ENCODE peak calls at places on chromosomes 3 and 15, in five cellular contexts. W is tibial artery, X is kidney, Z is IMR-90, S is adrenal gland. Y is an unnamed sample.
A peak's percentile ranks its signal among the peaks of the same experiment; 100 is the strongest.

GRCh38 chr3:52831500-52832301 is 1.2 kb upstream of the ITIH4 start:
- DNase-seq in W (peak; percentile 85), X (no peak), Z (peak; percentile 76), S (peak; percentile 93), Y (peak; percentile 49)

GRCh38 chr3:151328298-151329036 is 882 bp downstream of the P2RY13 start:
- DNase-seq in W (no peak), X (no peak), Z (no peak), S (peak; percentile 23), Y (no peak)

GRCh38 chr15:74378853-74379252 is 11.4 kb upstream of the CYP11A1 start:
- DNase-seq in W (no peak), X (no peak), Z (peak; percentile 77), S (no peak), Y (no peak)

GRCh38 chr15:33022629-33023028 is 171.9 kb downstream of the FMN1 start:
- DNase-seq in W (peak; percentile 54), X (no peak), Z (peak; percentile 70), S (no peak), Y (no peak)

GRCh38 chr3:105827959-105828358 is 40.9 kb downstream of the CBLB start:
- DNase-seq in W (peak; percentile 53), X (no peak), Z (peak; percentile 90), S (peak; percentile 81), Y (peak; percentile 75)

GRCh38 chr3:51717947-51718346 is 11.1 kb downstream of the GRM2 start:
- DNase-seq in W (no peak), X (no peak), Z (no peak), S (no peak), Y (no peak)

GRCh38 chr15:27039163-27039562 is 68.2 kb downstream of the GABRG3 start:
- DNase-seq in W (no peak), X (peak; percentile 32), Z (no peak), S (no peak), Y (no peak)

GRCh38 chr15:69852482-69853275 is 245.0 kb downstream of the TLE3 start:
- DNase-seq in W (no peak), X (no peak), Z (peak; percentile 86), S (no peak), Y (no peak)

GRCh38 chr15:89206908-89207331 is 14.5 kb downstream of the RLBP1 start:
- DNase-seq in W (peak; percentile 69), X (peak; percentile 84), Z (peak; percentile 57), S (peak; percentile 70), Y (peak; percentile 84)

GRCh38 chr3:27758083-27758482 is 36.0 kb upstream of the EOMES start:
- DNase-seq in W (peak; percentile 54), X (no peak), Z (peak; percentile 71), S (peak; percentile 77), Y (no peak)

GRCh38 chr3:71542548-71543370 is 40.8 kb downstream of the FOXP1 start:
- DNase-seq in W (peak; percentile 91), X (peak; percentile 93), Z (peak; percentile 92), S (peak; percentile 82), Y (peak; percentile 63)

GRCh38 chr3:140296796-140297352 is 361.9 kb downstream of the CLSTN2 start:
- DNase-seq in W (no peak), X (no peak), Z (no peak), S (no peak), Y (no peak)

GRCh38 chr3:108603689-108604088 is 14.2 kb downstream of the DZIP3 start:
- DNase-seq in W (no peak), X (no peak), Z (peak; percentile 23), S (no peak), Y (no peak)

GRCh38 chr15:67137951-67138935 is 72.8 kb downstream of the SMAD3 start:
- DNase-seq in W (no peak), X (no peak), Z (peak; percentile 49), S (no peak), Y (no peak)
- H3K4me1 ChIP-seq in W (peaks cover 80% of the 10 kb centered on the region), X (peaks cover 44% of the 10 kb centered on the region), Z (peaks cover 69% of the 10 kb centered on the region), S (peaks cover 25% of the 10 kb centered on the region), Y (peaks cover 83% of the 10 kb centered on the region)

GRCh38 chr3:78707616-78708015 is 1060.2 kb downstream of the ROBO1 start:
- DNase-seq in W (no peak), X (no peak), Z (no peak), S (no peak), Y (no peak)

GRCh38 chr3:78712270-78712669 is 1055.5 kb downstream of the ROBO1 start:
- DNase-seq in W (no peak), X (no peak), Z (no peak), S (no peak), Y (no peak)

GRCh38 chr3:78707094-78707493 is 1060.7 kb downstream of the ROBO1 start:
- DNase-seq in W (no peak), X (no peak), Z (no peak), S (no peak), Y (no peak)

GRCh38 chr3:78703944-78704343 is 1063.9 kb downstream of the ROBO1 start:
- DNase-seq in W (no peak), X (no peak), Z (no peak), S (no peak), Y (no peak)

GRCh38 chr3:78708565-78709073 is 1059.2 kb downstream of the ROBO1 start:
- DNase-seq in W (no peak), X (no peak), Z (no peak), S (no peak), Y (no peak)
- H3K27ac ChIP-seq in W (no peak overlapping the region), X (no peak overlapping the region), Z (no peak overlapping the region), S (no peak overlapping the region), Y (no peak overlapping the region)

GRCh38 chr3:126634803-126635202 is 20.1 kb downstream of the TXNRD3 start:
- DNase-seq in W (no peak), X (no peak), Z (no peak), S (no peak), Y (no peak)
- TF ChIP-seq CTCF in W (no peak), X (no peak), Z (no peak), S (no peak), Y (no peak)

GRCh38 chr3:49339947-49340800 is at the start of gene USP4:
- DNase-seq in W (peak; percentile 89), X (peak; percentile 97), Z (peak; percentile 87), S (peak; percentile 91), Y (peak; percentile 63)

GRCh38 chr3:49343163-49343562 is 3.3 kb upstream of the USP4 start:
- DNase-seq in W (no peak), X (no peak), Z (no peak), S (no peak), Y (no peak)

GRCh38 chr3:49339593-49339946 is 283 bp downstream of the USP4 start:
- DNase-seq in W (no peak), X (no peak), Z (no peak), S (no peak), Y (peak; percentile 70)

GRCh38 chr3:49346797-49347251 is 7.0 kb upstream of the USP4 start:
- DNase-seq in W (no peak), X (no peak), Z (peak; percentile 69), S (no peak), Y (no peak)

GRCh38 chr3:49341996-49342395 is 2.1 kb upstream of the USP4 start:
- DNase-seq in W (no peak), X (no peak), Z (no peak), S (no peak), Y (no peak)
- H3K4me1 ChIP-seq in W (peaks cover 22% of the 10 kb centered on the region), X (peaks cover 8% of the 10 kb centered on the region), Z (peaks cover 14% of the 10 kb centered on the region), S (peaks cover 34% of the 10 kb centered on the region), Y (peaks cover 4% of the 10 kb centered on the region)

DNA sequence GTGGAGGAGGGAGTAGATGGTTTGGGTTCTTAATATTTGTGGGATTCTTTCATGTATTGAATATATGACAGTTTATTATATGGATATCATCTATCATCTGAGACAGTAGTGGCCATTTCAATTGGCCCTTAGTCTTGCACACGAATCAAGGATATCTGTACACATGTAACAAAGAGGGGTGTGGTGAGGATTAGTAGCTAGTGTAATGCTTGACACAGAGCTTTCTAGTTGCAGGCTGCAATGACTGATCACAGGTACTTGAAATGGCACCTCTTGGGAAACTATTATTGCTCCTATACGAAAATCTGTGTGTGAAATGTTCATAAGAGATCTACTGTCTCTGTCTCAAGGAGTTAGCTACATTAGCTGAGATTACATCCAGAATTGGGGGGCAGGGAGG is 12.8 kb downstream of the TM4SF1 start:
- DNase-seq in W (no peak), X (no peak), Z (no peak), S (no peak), Y (no peak)
- H3K27ac ChIP-seq in W (no peak overlapping the region), X (no peak overlapping the region), Z (no peak overlapping the region), S (no peak overlapping the region), Y (no peak overlapping the region)

GRCh38 chr3:42900731-42901420 is 5.1 kb upstream of the ZNF662 start:
- DNase-seq in W (no peak), X (no peak), Z (no peak), S (no peak), Y (no peak)

GRCh38 chr3:42895332-42895868 is 10.5 kb upstream of the ZNF662 start:
- DNase-seq in W (no peak), X (no peak), Z (no peak), S (no peak), Y (no peak)

GRCh38 chr3:42902257-42902656 is 3.7 kb upstream of the ZNF662 start:
- DNase-seq in W (no peak), X (no peak), Z (no peak), S (no peak), Y (no peak)

GRCh38 chr3:42900226-42900625 is 5.7 kb upstream of the ZNF662 start:
- DNase-seq in W (no peak), X (no peak), Z (no peak), S (no peak), Y (no peak)

DNA sequence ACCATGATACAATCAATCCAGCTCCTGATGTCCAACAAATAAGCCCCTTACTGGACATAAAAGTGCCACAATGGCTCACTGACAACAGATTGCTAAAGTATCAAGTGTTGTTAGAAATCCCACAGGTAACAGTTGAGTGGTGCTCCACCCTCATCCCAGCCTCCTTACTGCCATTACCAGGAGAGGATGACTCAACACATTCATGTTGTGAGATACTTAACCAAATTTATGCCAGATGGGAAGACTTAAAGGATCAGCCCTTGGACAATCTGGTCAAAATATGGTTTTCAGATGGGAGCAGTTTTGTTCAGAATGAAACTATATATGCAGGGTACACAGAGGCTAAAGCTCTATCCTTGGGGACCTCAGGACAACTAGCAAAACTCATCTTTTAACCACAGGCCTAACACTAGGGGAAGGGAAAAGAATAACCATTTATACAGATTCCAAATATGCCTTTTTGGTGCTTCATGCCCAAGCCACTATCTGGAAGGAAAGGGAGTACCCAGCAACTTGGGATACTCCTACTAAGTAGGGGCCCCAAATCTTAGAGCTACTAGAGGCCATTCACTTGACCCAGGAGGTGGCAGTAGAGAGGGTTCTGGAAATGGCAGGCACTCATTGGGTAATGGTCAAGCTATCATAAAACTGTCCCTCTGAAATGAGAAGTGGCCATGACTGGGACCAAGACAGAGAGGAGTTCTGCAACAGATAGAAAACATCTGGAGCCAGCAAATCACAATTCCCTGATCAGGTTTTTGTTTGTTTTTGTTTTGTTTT is 6.9 kb upstream of the ZNF662 start:
- DNase-seq in W (no peak), X (no peak), Z (no peak), S (no peak), Y (no peak)
- TF ChIP-seq CTCF in W (no peak), X (no peak), Z (no peak), S (no peak), Y (no peak)

GRCh38 chr3:195191580-195191979 is 79.4 kb downstream of the XXYLT1 start:
- DNase-seq in W (no peak), X (no peak), Z (no peak), S (no peak), Y (no peak)
- H3K4me1 ChIP-seq in W (peaks cover 3% of the 10 kb centered on the region), X (peaks cover 4% of the 10 kb centered on the region), Z (peaks cover 23% of the 10 kb centered on the region), S (peaks cover 21% of the 10 kb centered on the region), Y (peaks cover 13% of the 10 kb centered on the region)

DNA sequence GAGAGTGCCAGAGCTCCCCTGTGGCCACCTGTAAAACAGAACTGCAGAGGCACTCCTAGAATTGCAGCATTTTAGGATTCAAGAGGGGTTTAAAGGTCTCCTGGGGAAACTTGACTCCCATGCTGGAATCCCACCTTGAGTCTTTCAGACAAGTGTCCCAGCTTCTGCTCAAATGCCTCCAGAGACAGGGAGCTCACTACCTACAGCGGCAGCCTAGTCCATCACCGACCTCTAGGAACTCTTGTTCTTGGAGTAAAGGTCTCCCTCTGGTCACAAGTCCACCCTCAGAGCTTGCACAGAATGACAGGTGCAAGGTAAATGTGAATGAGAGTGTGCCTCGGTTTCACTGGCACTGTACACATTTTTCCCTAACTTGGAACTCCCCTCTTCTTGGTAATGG is 72.0 kb downstream of the NUP210 start:
- DNase-seq in W (no peak), X (no peak), Z (no peak), S (no peak), Y (no peak)
- H3K27ac ChIP-seq in W (no peak overlapping the region), X (no peak overlapping the region), Z (no peak overlapping the region), S (no peak overlapping the region), Y (no peak overlapping the region)